ENCODE peak calls at places on chromosomes 13 and 19, in seven cellular contexts. E, L, N, M, V, Y and I are unnamed samples.

GRCh38 chr19:47507924-47508553 is 6.8 kb downstream of the NAPA start:
- DNase-seq in Y (no peak), V (no peak), L (peak), M (no peak), E (no peak), N (no peak), I (peak)

GRCh38 chr19:56837892-56838679 is 2.4 kb downstream of the PEG3 start:
- DNase-seq in Y (no peak), L (no peak), E (no peak), V (no peak), N (no peak), M (no peak), I (peak)

GRCh38 chr19:38455031-38455430 is 21.5 kb downstream of the RYR1 start:
- DNase-seq in N (no peak), V (no peak), Y (peak), M (peak), E (no peak), L (peak), I (no peak)

GRCh38 chr13:30256713-30257432 is 50.5 kb downstream of the KATNAL1 start:
- DNase-seq in V (no peak), M (no peak), Y (peak), N (no peak), E (no peak), L (no peak), I (no peak)

GRCh38 chr19:48310227-48310626 is 15.1 kb upstream of the EMP3 start:
- DNase-seq in Y (no peak), N (no peak), E (no peak), M (no peak), L (no peak), V (no peak), I (no peak)

GRCh38 chr19:4322942-4323665 is 15.5 kb downstream of the STAP2 start:
- DNase-seq in E (no peak), M (no peak), Y (peak), L (no peak), V (no peak), N (no peak), I (no peak)

GRCh38 chr19:41323023-41323422 is 13.1 kb downstream of the CCDC97 start:
- DNase-seq in N (no peak), V (no peak), L (no peak), Y (no peak), E (no peak), M (peak), I (no peak)

GRCh38 chr13:113821847-113822246 is 42.0 kb downstream of the GAS6 start:
- DNase-seq in N (no peak), L (no peak), E (no peak), Y (no peak), V (no peak), M (no peak), I (no peak)

GRCh38 chr13:114067381-114067885 is 65.0 kb downstream of the RASA3 start:
- DNase-seq in M (no peak), V (no peak), L (no peak), E (no peak), N (no peak), Y (no peak), I (no peak)

GRCh38 chr13:70473912-70474311 is 365.7 kb upstream of the KLHL1 start:
- DNase-seq in N (no peak), Y (no peak), V (no peak), E (no peak), L (no peak), M (no peak), I (no peak)

GRCh38 chr19:49200238-49200862 is 42.8 kb downstream of the TRPM4 start:
- DNase-seq in N (no peak), E (peak), V (peak), M (peak), L (no peak), Y (no peak), I (peak)

GRCh38 chr13:92827503-92827902 is 399.1 kb upstream of the GPC6 start:
- DNase-seq in M (no peak), Y (no peak), N (no peak), E (no peak), L (no peak), V (no peak), I (no peak)

GRCh38 chr13:110397445-110397844 is 90.4 kb downstream of the COL4A2 start:
- DNase-seq in M (no peak), N (peak), L (no peak), Y (no peak), V (no peak), E (no peak), I (no peak)

GRCh38 chr13:30371649-30372265 is 50.5 kb upstream of the UBE2L5 start:
- DNase-seq in E (peak), V (no peak), N (peak), M (no peak), Y (no peak), L (no peak), I (no peak)

GRCh38 chr19:38303517-38304351 is at the start of gene C19orf33:
- DNase-seq in M (no peak), L (no peak), Y (no peak), E (peak), N (peak), V (peak), I (no peak)

GRCh38 chr13:78623132-78623531 is 19.8 kb upstream of the POU4F1 start:
- DNase-seq in E (no peak), M (no peak), L (no peak), N (no peak), V (no peak), Y (no peak), I (no peak)

GRCh38 chr19:48510421-48511268 is 990 bp downstream of the LMTK3 start:
- DNase-seq in N (peak), V (peak), Y (peak), L (peak), M (peak), E (peak), I (peak)

GRCh38 chr19:3189702-3190469 is 4.2 kb downstream of the NCLN start:
- DNase-seq in E (no peak), Y (no peak), M (no peak), V (peak), N (no peak), L (no peak), I (peak)

GRCh38 chr13:106709509-106709908 is 141.6 kb upstream of the ARGLU1 start:
- DNase-seq in L (no peak), M (no peak), N (no peak), Y (no peak), V (no peak), E (no peak), I (no peak)

GRCh38 chr19:50266896-50267295 is 62.3 kb downstream of the KCNC3 start:
- DNase-seq in N (no peak), L (peak), M (peak), V (peak), Y (no peak), E (peak), I (no peak)

GRCh38 chr19:10562609-10563008 is 3.2 kb downstream of the KRI1 start:
- DNase-seq in L (no peak), Y (no peak), M (no peak), V (no peak), N (no peak), E (no peak), I (no peak)

GRCh38 chr19:10566658-10567410 is 1.0 kb upstream of the KRI1 start:
- DNase-seq in Y (no peak), N (no peak), L (no peak), E (no peak), V (no peak), M (no peak), I (no peak)

GRCh38 chr19:10566408-10566657 is 523 bp upstream of the KRI1 start:
- DNase-seq in E (no peak), Y (no peak), N (no peak), V (no peak), L (no peak), M (no peak), I (no peak)

GRCh38 chr19:10565567-10566407 is at the start of gene KRI1:
- DNase-seq in M (peak), E (peak), N (peak), L (peak), V (peak), Y (peak), I (peak)

DNA sequence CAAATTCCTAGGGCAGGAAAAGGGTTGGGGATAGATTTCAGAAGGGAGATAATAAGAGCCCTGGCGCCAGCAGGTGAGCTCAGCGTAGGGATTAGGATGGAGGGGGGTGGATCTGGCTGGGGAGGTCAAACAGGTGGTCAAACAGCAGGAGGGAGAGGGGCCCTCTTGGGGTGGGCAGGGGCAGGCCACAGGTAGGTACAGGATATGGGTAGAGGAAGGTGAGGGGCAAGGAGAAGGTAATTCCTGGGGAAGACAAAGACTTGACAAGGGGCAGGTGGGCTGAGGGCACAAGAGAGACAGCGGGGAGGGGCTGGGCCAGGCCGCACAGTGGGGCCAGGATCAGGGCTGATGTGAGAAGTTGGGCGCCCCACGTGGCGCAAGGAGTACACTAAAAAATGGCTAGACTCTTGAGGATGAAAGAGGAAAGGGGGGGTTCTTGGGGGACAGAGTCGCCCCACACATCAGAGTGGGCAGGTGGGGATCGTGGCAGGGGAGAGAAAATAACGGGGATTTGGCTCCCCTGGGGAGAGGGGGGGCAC is 713 bp downstream of the KRI1 start:
- DNase-seq in N (no peak), V (peak), E (peak), L (peak), Y (peak), M (peak), I (peak)
- TF ChIP-seq CTCF in N (no peak), V (no peak), E (peak), L (peak), Y (peak), M (no peak), I (peak)

GRCh38 chr19:55346725-55347441 is 7.2 kb downstream of the KMT5C start:
- DNase-seq in L (no peak), N (no peak), M (no peak), E (no peak), V (no peak), Y (no peak), I (no peak)
- TF ChIP-seq CTCF in L (no peak), N (no peak), M (no peak), E (no peak), V (no peak), Y (no peak), I (no peak)

GRCh38 chr19:13430790-13431582 is 75.3 kb downstream of the CACNA1A start:
- DNase-seq in M (peak), V (peak), E (peak), N (no peak), Y (peak), L (peak), I (peak)
- TF ChIP-seq CTCF in M (peak), V (peak), E (peak), N (peak), Y (peak), L (peak), I (peak)

GRCh38 chr19:45445139-45445538 is 21.4 kb upstream of the ERCC1 start:
- DNase-seq in V (no peak), E (no peak), L (no peak), M (no peak), N (no peak), Y (no peak), I (no peak)

GRCh38 chr19:45444318-45445041 is 20.8 kb upstream of the ERCC1 start:
- DNase-seq in N (peak), M (peak), L (peak), V (peak), Y (peak), E (peak), I (peak)

GRCh38 chr19:45448425-45448756 is 19.4 kb upstream of the FOSB start:
- DNase-seq in L (no peak), Y (no peak), N (no peak), V (no peak), E (no peak), M (no peak), I (no peak)

GRCh38 chr19:45446944-45447343 is 20.9 kb upstream of the FOSB start:
- DNase-seq in E (peak), N (no peak), V (no peak), L (no peak), Y (no peak), M (no peak), I (no peak)

DNA sequence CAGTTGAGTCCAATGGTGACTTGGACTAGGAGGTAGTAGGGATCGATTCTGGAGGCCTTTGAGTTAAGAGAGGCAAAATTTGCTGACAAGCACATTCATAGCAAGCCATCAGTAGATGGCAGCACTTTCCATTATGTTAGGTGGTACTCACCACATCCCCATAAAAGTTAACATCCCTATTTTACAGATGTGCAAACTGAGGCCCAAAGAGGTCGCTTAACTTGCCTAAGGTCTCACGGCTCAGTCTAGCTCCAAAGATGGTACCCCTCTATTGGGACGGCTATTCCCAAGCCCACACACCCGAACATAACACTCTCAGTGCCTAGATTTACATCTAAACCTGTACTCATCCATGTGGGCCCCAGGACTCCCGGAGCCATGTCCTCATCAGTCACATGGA is 21.5 kb upstream of the FOSB start:
- DNase-seq in L (peak), M (no peak), V (no peak), N (no peak), E (no peak), Y (no peak), I (no peak)
- TF ChIP-seq CTCF in L (peak), M (no peak), V (no peak), N (peak), E (no peak), Y (peak), I (peak)

GRCh38 chr19:18866800-18867123 is 29.2 kb downstream of the CERS1 start:
- DNase-seq in E (no peak), M (no peak), Y (no peak), N (no peak), L (no peak), V (no peak), I (no peak)
- TF ChIP-seq CTCF in E (peak), M (peak), Y (no peak), N (peak), L (no peak), V (no peak), I (no peak)

GRCh38 chr19:45401815-45402468 is 2.9 kb downstream of the PPP1R13L start:
- DNase-seq in M (no peak), V (no peak), L (no peak), Y (no peak), N (no peak), E (no peak), I (no peak)
- TF ChIP-seq CTCF in M (no peak), V (no peak), L (no peak), Y (peak), N (no peak), E (no peak), I (no peak)

GRCh38 chr13:77274126-77274525 is 52.8 kb downstream of the MYCBP2 start:
- DNase-seq in L (no peak), Y (no peak), E (no peak), V (no peak), N (no peak), M (no peak), I (no peak)
- TF ChIP-seq CTCF in L (no peak), Y (no peak), E (no peak), V (no peak), N (no peak), M (no peak), I (no peak)

GRCh38 chr13:33799950-33800592 is 17.9 kb upstream of the RFC3 start:
- DNase-seq in N (no peak), V (no peak), Y (peak), M (no peak), L (peak), E (peak), I (no peak)
- TF ChIP-seq CTCF in N (peak), V (no peak), Y (peak), M (peak), L (peak), E (peak), I (no peak)

GRCh38 chr19:35932291-35932936 is 3.8 kb upstream of the LRFN3 start:
- DNase-seq in M (no peak), V (no peak), L (no peak), N (no peak), Y (no peak), E (no peak), I (no peak)

GRCh38 chr19:35935911-35936737 is at the start of gene LRFN3:
- DNase-seq in E (peak), Y (peak), N (no peak), V (peak), L (peak), M (peak), I (peak)

GRCh38 chr19:35928507-35928906 is 7.7 kb upstream of the LRFN3 start:
- DNase-seq in N (no peak), L (no peak), V (no peak), Y (no peak), E (no peak), M (no peak), I (no peak)

GRCh38 chr19:35931874-35932202 is 4.3 kb upstream of the LRFN3 start:
- DNase-seq in L (no peak), E (no peak), V (no peak), M (no peak), Y (no peak), N (no peak), I (no peak)

GRCh38 chr19:35931161-35931873 is 4.9 kb upstream of the LRFN3 start:
- DNase-seq in M (peak), E (peak), V (peak), Y (peak), N (peak), L (peak), I (peak)
- TF ChIP-seq CTCF in M (peak), E (peak), V (peak), Y (peak), N (peak), L (peak), I (peak)

GRCh38 chr13:26721251-26721939 is 39.2 kb downstream of the GPR12 start:
- DNase-seq in V (no peak), N (no peak), E (no peak), Y (no peak), L (no peak), M (no peak), I (peak)
- TF ChIP-seq CTCF in V (no peak), N (no peak), E (no peak), Y (no peak), L (no peak), M (no peak), I (peak)